ENCODE peak calls at places on chromosomes 12 and 14, in ten cellular contexts. E, B, G, K, T, H, Z, Y, F and C are unnamed samples. For H3K4me1, the result is how much of the 10 kb centered on the place peaks cover.

GRCh38 chr14:31096255-31096654 is 70.1 kb upstream of the STRN3 start:
- DNase-seq in E (no peak), B (no peak), G (no peak), K (no peak), T (no peak), H (no peak), Z (no peak), Y (no peak), F (no peak), C (no peak)

GRCh38 chr12:48184549-48184922 is 1.1 kb downstream of the CCDC184 start:
- DNase-seq in E (no peak), B (no peak), G (no peak), K (no peak), T (peak), H (no peak), Z (no peak), Y (peak), F (no peak), C (peak)

GRCh38 chr12:11896530-11896929 is 174.2 kb upstream of the BCL2L14 start:
- DNase-seq in E (no peak), B (no peak), G (no peak), K (no peak), T (no peak), H (no peak), Z (no peak), Y (no peak), F (no peak), C (no peak)

GRCh38 chr12:112900298-112901145 is 6.2 kb upstream of the OAS1 start:
- DNase-seq in E (no peak), B (peak), G (no peak), K (peak), T (peak), H (peak), Z (no peak), Y (peak), F (no peak), C (peak)

GRCh38 chr14:58465425-58465824 is 37.9 kb downstream of the KIAA0586 start:
- DNase-seq in E (no peak), B (no peak), G (no peak), K (peak), T (no peak), H (no peak), Z (no peak), Y (no peak), F (no peak), C (no peak)

GRCh38 chr12:113894717-113895116 is 71.4 kb downstream of the RBM19 start:
- DNase-seq in E (no peak), B (no peak), G (no peak), K (no peak), T (no peak), H (no peak), Z (no peak), Y (no peak), F (no peak), C (no peak)

GRCh38 chr14:68527329-68527851 is 265.5 kb downstream of the ZFP36L1 start:
- DNase-seq in E (no peak), B (peak), G (no peak), K (peak), T (no peak), H (peak), Z (no peak), Y (no peak), F (no peak), C (no peak)

GRCh38 chr12:98227162-98227561 is 288.2 kb upstream of the TMPO start:
- DNase-seq in E (no peak), B (no peak), G (no peak), K (peak), T (peak), H (no peak), Z (no peak), Y (peak), F (no peak), C (peak)

GRCh38 chr14:103847954-103848719 is 762 bp upstream of the PPP1R13B start:
- DNase-seq in E (peak), B (no peak), G (peak), K (no peak), T (peak), H (peak), Z (peak), Y (no peak), F (peak), C (peak)

GRCh38 chr14:64736271-64737131 is 32.3 kb downstream of the PLEKHG3 start:
- DNase-seq in E (no peak), B (peak), G (peak), K (no peak), T (peak), H (peak), Z (peak), Y (no peak), F (no peak), C (no peak)

GRCh38 chr14:91185721-91186120 is 58.8 kb downstream of the GPR68 start:
- DNase-seq in E (no peak), B (no peak), G (no peak), K (no peak), T (no peak), H (no peak), Z (no peak), Y (no peak), F (no peak), C (no peak)

GRCh38 chr14:93100098-93100497 is 15.6 kb downstream of the ITPK1 start:
- DNase-seq in E (no peak), B (no peak), G (no peak), K (no peak), T (peak), H (no peak), Z (no peak), Y (no peak), F (no peak), C (no peak)

GRCh38 chr14:103056322-103057027 is 874 bp downstream of the CDC42BPB start:
- DNase-seq in E (peak), B (peak), G (peak), K (peak), T (peak), H (peak), Z (peak), Y (no peak), F (peak), C (peak)

GRCh38 chr12:1855241-1855640 is 34.9 kb downstream of the LRTM2 start:
- DNase-seq in E (no peak), B (no peak), G (no peak), K (no peak), T (peak), H (no peak), Z (no peak), Y (no peak), F (no peak), C (no peak)

GRCh38 chr12:94813314-94813713 is 163.0 kb upstream of the TMCC3 start:
- DNase-seq in E (no peak), B (no peak), G (no peak), K (peak), T (no peak), H (no peak), Z (no peak), Y (no peak), F (no peak), C (no peak)

GRCh38 chr14:22071001-22071400 is 397.4 kb upstream of the OR4E1 start:
- DNase-seq in E (no peak), B (no peak), G (no peak), K (no peak), T (no peak), H (no peak), Z (no peak), Y (peak), F (peak), C (no peak)

GRCh38 chr14:76937181-76938091 is 91.1 kb downstream of the IRF2BPL start:
- DNase-seq in E (peak), B (no peak), G (no peak), K (no peak), T (peak), H (peak), Z (no peak), Y (no peak), F (peak), C (peak)

GRCh38 chr12:84502907-84503787 is 409.5 kb downstream of the SLC6A15 start:
- DNase-seq in E (no peak), B (peak), G (no peak), K (peak), T (peak), H (peak), Z (no peak), Y (peak), F (no peak), C (peak)

GRCh38 chr12:84502180-84502857 is 410.3 kb downstream of the SLC6A15 start:
- DNase-seq in E (no peak), B (no peak), G (no peak), K (no peak), T (no peak), H (no peak), Z (no peak), Y (no peak), F (no peak), C (no peak)

GRCh38 chr12:84492381-84492883 is 420.2 kb downstream of the SLC6A15 start:
- DNase-seq in E (no peak), B (no peak), G (no peak), K (no peak), T (no peak), H (no peak), Z (no peak), Y (no peak), F (no peak), C (no peak)

GRCh38 chr12:84497819-84498218 is 414.8 kb downstream of the SLC6A15 start:
- DNase-seq in E (no peak), B (no peak), G (no peak), K (peak), T (no peak), H (peak), Z (no peak), Y (peak), F (no peak), C (no peak)
- H3K4me1 ChIP-seq in E (under half), B (under half), G (under half), K (under half), T (under half), H (under half), Z (under half), Y (under half), F (under half), C (under half)

GRCh38 chr12:133063556-133063955 is 17.2 kb upstream of the ZNF140 start:
- DNase-seq in E (no peak), B (no peak), G (no peak), K (no peak), T (no peak), H (no peak), Z (no peak), Y (no peak), F (no peak), C (no peak)
- H3K4me3 ChIP-seq in E (no peak), B (no peak), G (no peak), K (no peak), T (peak), H (no peak), Z (no peak), Y (no peak), F (no peak), C (no peak)

DNA sequence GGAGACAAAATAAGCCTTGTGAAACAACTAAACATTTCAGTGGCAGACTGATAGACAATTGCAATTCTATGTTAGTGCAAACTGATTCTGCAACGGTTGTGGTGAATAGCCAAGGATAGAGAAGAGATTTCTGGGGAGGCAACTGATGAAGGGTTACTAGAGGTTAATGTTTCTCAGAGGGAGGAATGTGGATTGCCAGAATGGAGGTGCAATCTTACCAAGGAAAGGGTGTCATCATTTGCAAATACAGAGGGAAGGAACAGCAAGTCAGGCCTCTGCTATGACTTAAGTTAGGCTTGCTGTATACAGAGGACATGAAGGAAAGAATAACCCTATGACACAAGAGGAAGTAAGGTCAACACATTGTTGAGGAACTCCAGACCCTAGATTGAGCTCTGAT is 35.8 kb downstream of the CCDC175 start:
- DNase-seq in E (no peak), B (no peak), G (no peak), K (no peak), T (no peak), H (no peak), Z (no peak), Y (no peak), F (no peak), C (no peak)
- H3K4me1 ChIP-seq in E (under half), B (under half), G (under half), K (under half), T (under half), H (under half), Z (under half), Y (under half), F (under half), C (under half)

DNA sequence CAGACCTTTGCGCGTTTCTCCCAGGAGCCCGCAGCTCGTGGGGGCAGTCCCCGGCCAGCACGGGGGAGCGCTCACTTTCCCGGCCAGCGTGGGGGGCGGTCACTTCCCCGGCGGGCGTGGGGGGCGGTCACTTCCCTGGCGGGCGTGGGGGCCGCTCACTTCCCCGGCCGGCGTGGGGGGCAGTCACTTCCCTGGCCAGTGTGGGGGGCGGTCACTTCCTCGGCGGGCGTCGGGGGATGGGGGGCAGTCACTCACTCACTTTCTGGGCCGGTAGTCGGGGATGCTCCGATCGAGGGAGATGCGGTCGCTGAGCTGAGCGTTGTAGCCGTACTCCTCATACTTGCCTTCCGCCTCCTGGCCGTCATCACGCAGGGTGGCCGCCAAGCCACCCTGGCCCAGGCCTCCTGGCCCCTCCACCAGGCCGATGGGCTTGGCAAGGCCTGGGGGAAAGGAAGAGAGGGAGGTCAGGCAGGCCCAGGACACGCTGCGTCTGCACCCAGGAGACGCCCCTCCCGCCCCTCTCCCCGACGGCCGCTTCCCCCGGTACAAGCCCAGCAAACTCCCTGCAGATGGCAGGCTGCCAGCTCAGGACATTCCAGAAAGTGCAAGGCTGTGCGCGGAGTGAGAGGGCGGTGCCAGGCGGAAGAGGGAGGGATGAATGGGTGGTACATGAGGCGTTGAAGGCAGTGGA is 43.3 kb downstream of the GALNT9 start:
- DNase-seq in E (peak), B (peak), G (peak), K (peak), T (peak), H (peak), Z (peak), Y (no peak), F (peak), C (peak)
- H3K4me3 ChIP-seq in E (no peak), B (no peak), G (no peak), K (no peak), T (no peak), H (no peak), Z (no peak), Y (no peak), F (no peak), C (no peak)